ENCODE peak calls at places on chromosome 4, in four cellular contexts. B, I, P and D are unnamed samples.

GRCh38 chr4:113636438-113636818 is 125.1 kb downstream of the CAMK2D start:
- DNase-seq in B (peak), I (no peak), P (no peak), D (no peak)

GRCh38 chr4:103092245-103092644 is 7.4 kb downstream of the BDH2 start:
- DNase-seq in B (no peak), I (no peak), P (no peak), D (no peak)

GRCh38 chr4:34636623-34637022 is 1607.7 kb downstream of the ARAP2 start:
- DNase-seq in B (no peak), I (no peak), P (no peak), D (no peak)

GRCh38 chr4:112563431-112564200 is 47.6 kb upstream of the NEUROG2 start:
- DNase-seq in B (no peak), I (no peak), P (no peak), D (no peak)

GRCh38 chr4:21954406-21954805 is 5.8 kb upstream of the KCNIP4 start:
- DNase-seq in B (no peak), I (no peak), P (no peak), D (no peak)

GRCh38 chr4:77613267-77613666 is 7.6 kb downstream of the CXCL13 start:
- DNase-seq in B (no peak), I (no peak), P (no peak), D (peak)

GRCh38 chr4:185396724-185397402 is at the start of gene ANKRD37:
- DNase-seq in B (no peak), I (peak), P (no peak), D (peak)

GRCh38 chr4:5471206-5471605 is 237.2 kb downstream of the EVC2 start:
- DNase-seq in B (no peak), I (no peak), P (no peak), D (no peak)

GRCh38 chr4:122652379-122652778 is 31.5 kb upstream of the IL21 start:
- DNase-seq in B (no peak), I (no peak), P (peak), D (no peak)

GRCh38 chr4:8048856-8049686 is 109.4 kb upstream of the AFAP1 start:
- DNase-seq in B (no peak), I (no peak), P (no peak), D (no peak)

GRCh38 chr4:23333946-23334878 is 555.6 kb downstream of the PPARGC1A start:
- DNase-seq in B (peak), I (no peak), P (no peak), D (no peak)

GRCh38 chr4:38302910-38303309 is 342.7 kb downstream of the PTTG2 start:
- DNase-seq in B (no peak), I (no peak), P (no peak), D (no peak)

GRCh38 chr4:72418458-72418857 is 150.6 kb downstream of the ADAMTS3 start:
- DNase-seq in B (no peak), I (no peak), P (no peak), D (peak)

GRCh38 chr4:114600066-114600552 is 1.5 kb downstream of the UGT8 start:
- DNase-seq in B (no peak), I (no peak), P (no peak), D (no peak)

GRCh38 chr4:138975225-138975624 is 40.4 kb upstream of the NOCT start:
- DNase-seq in B (no peak), I (no peak), P (no peak), D (no peak)

GRCh38 chr4:53861856-53862610 is 202.4 kb downstream of the CHIC2 start:
- DNase-seq in B (no peak), I (no peak), P (no peak), D (peak)

GRCh38 chr4:157389751-157390150 is 169.2 kb downstream of the GRIA2 start:
- DNase-seq in B (no peak), I (no peak), P (no peak), D (no peak)

GRCh38 chr4:6245246-6246169 is 24.1 kb upstream of the WFS1 start:
- DNase-seq in B (no peak), I (no peak), P (no peak), D (no peak)

GRCh38 chr4:67727124-67727850 is 26.3 kb upstream of the UBA6 start:
- DNase-seq in B (no peak), I (no peak), P (no peak), D (no peak)